ENCODE peak calls at places on chromosome 16, in ten cellular contexts. A is lower leg skin; J is AG04450; P is NCI-H2171 treated with DMSO at 0.1 percent for 48 hours; T is body of pancreas; W is NCI-H1092; E is globus pallidus; K is activated CD4-positive, alpha-beta T cell treated with anti-CD3 and anti-CD28 coated beads, Interleukin-2, amount 50 U/mL, for 1 hour; U is left ventricle myocardium inferior; X is midbrain. H is an unnamed sample.
A peak's percentile ranks its signal among the peaks of the same experiment; 100 is the strongest.

GRCh38 chr16:1983544-1984346 is at the start of gene GFER:
- DNase-seq in A (peak; percentile 96), J (peak; percentile 72), P (peak; percentile 74), T (peak; percentile 91), W (peak; percentile 82), E (peak; percentile 91), K (peak; percentile 51), U (peak; percentile 92), X (peak; percentile 89), H (peak; percentile 98)

GRCh38 chr16:5870886-5871715 is 773.5 kb upstream of the EEF2KMT start:
- DNase-seq in A (peak; percentile 29), J (no peak), P (no peak), T (no peak), W (no peak), E (no peak), K (no peak), U (no peak), X (no peak), H (no peak)

GRCh38 chr16:782263-782662 is 5.9 kb downstream of the RPUSD1 start:
- DNase-seq in A (no peak), J (no peak), P (peak; percentile 38), T (no peak), W (no peak), E (no peak), K (no peak), U (no peak), X (no peak), H (no peak)

GRCh38 chr16:1979271-1980025 is 1.8 kb downstream of the NOXO1 start:
- DNase-seq in A (no peak), J (no peak), P (peak; percentile 32), T (peak; percentile 87), W (no peak), E (no peak), K (peak; percentile 36), U (no peak), X (no peak), H (no peak)

GRCh38 chr16:49484454-49484853 is 110.8 kb downstream of the C16orf78 start:
- DNase-seq in A (peak; percentile 93), J (no peak), P (peak; percentile 28), T (peak; percentile 80), W (no peak), E (peak; percentile 38), K (no peak), U (peak; percentile 76), X (peak; percentile 41), H (peak; percentile 46)

GRCh38 chr16:1286492-1287094 is 22.8 kb upstream of the UBE2I start:
- DNase-seq in A (no peak), J (no peak), P (no peak), T (no peak), W (no peak), E (no peak), K (no peak), U (no peak), X (no peak), H (no peak)

GRCh38 chr16:2513405-2514332 is at the start of gene ATP6V0C:
- DNase-seq in A (peak; percentile 98), J (peak; percentile 53), P (peak; percentile 88), T (peak; percentile 96), W (peak; percentile 91), E (peak; percentile 89), K (peak; percentile 90), U (peak; percentile 93), X (peak; percentile 91), H (peak; percentile 94)

GRCh38 chr16:50562657-50563056 is 14.5 kb downstream of the NKD1 start:
- DNase-seq in A (no peak), J (no peak), P (no peak), T (no peak), W (no peak), E (no peak), K (no peak), U (no peak), X (no peak), H (no peak)

GRCh38 chr16:53504161-53504663 is 1.2 kb upstream of the AKTIP start:
- DNase-seq in A (peak; percentile 90), J (no peak), P (no peak), T (peak; percentile 57), W (peak; percentile 30), E (peak; percentile 71), K (peak; percentile 28), U (peak; percentile 58), X (peak; percentile 59), H (peak; percentile 35)

GRCh38 chr16:84115919-84116719 is 623 bp downstream of the MBTPS1 start:
- DNase-seq in A (peak; percentile 91), J (no peak), P (peak; percentile 74), T (peak; percentile 64), W (peak; percentile 9), E (no peak), K (peak; percentile 59), U (no peak), X (peak; percentile 57), H (peak; percentile 19)

GRCh38 chr16:252366-253337 is 18.0 kb downstream of the FAM234A start:
- DNase-seq in A (no peak), J (no peak), P (no peak), T (no peak), W (no peak), E (no peak), K (peak; percentile 10), U (no peak), X (no peak), H (no peak)

GRCh38 chr16:1990336-1991134 is 765 bp downstream of the SYNGR3 start:
- DNase-seq in A (no peak), J (no peak), P (peak; percentile 22), T (no peak), W (no peak), E (no peak), K (peak; percentile 32), U (no peak), X (no peak), H (no peak)

GRCh38 chr16:74107795-74108610 is 188.6 kb upstream of the PSMD7 start:
- DNase-seq in A (no peak), J (no peak), P (peak; percentile 5), T (peak; percentile 77), W (no peak), E (peak; percentile 2), K (peak; percentile 8), U (no peak), X (no peak), H (no peak)

GRCh38 chr16:57003439-57004386 is 14.4 kb downstream of the NLRC5 start:
- DNase-seq in A (peak; percentile 73), J (no peak), P (no peak), T (no peak), W (no peak), E (no peak), K (no peak), U (no peak), X (no peak), H (no peak)

GRCh38 chr16:74521691-74522090 is 85.2 kb downstream of the GLG1 start:
- DNase-seq in A (no peak), J (no peak), P (peak; percentile 26), T (no peak), W (no peak), E (peak; percentile 72), K (no peak), U (no peak), X (peak; percentile 55), H (peak; percentile 68)

GRCh38 chr16:19432429-19432828 is 14.7 kb downstream of the TMC5 start:
- DNase-seq in A (no peak), J (no peak), P (peak; percentile 32), T (peak; percentile 37), W (no peak), E (no peak), K (no peak), U (no peak), X (no peak), H (no peak)

GRCh38 chr16:29011112-29011511 is 26.3 kb downstream of the LAT start:
- DNase-seq in A (no peak), J (no peak), P (peak; percentile 11), T (no peak), W (no peak), E (no peak), K (no peak), U (no peak), X (no peak), H (no peak)

GRCh38 chr16:50559804-50560514 is 11.8 kb downstream of the NKD1 start:
- DNase-seq in A (no peak), J (no peak), P (no peak), T (no peak), W (no peak), E (peak; percentile 41), K (no peak), U (no peak), X (peak; percentile 10), H (no peak)

GRCh38 chr16:86733526-86734254 is 155.3 kb downstream of the FOXL1 start:
- DNase-seq in A (no peak), J (no peak), P (no peak), T (no peak), W (no peak), E (no peak), K (no peak), U (no peak), X (no peak), H (no peak)

GRCh38 chr16:21646721-21647561 is 5.5 kb downstream of the IGSF6 start:
- DNase-seq in A (no peak), J (no peak), P (no peak), T (no peak), W (no peak), E (no peak), K (peak; percentile 63), U (no peak), X (no peak), H (no peak)

GRCh38 chr16:56357291-56357764 is 68.0 kb downstream of the AMFR start:
- DNase-seq in A (peak; percentile 82), J (no peak), P (no peak), T (no peak), W (no peak), E (no peak), K (no peak), U (peak; percentile 7), X (no peak), H (peak; percentile 81)

GRCh38 chr16:56744996-56745640 is 15.2 kb downstream of the NUP93 start:
- DNase-seq in A (no peak), J (no peak), P (peak; percentile 30), T (no peak), W (no peak), E (no peak), K (no peak), U (no peak), X (no peak), H (no peak)

GRCh38 chr16:88541109-88541508 is 29.1 kb upstream of the ZC3H18 start:
- DNase-seq in A (no peak), J (no peak), P (no peak), T (no peak), W (no peak), E (no peak), K (no peak), U (no peak), X (no peak), H (no peak)

GRCh38 chr16:48523415-48524204 is 86.4 kb downstream of the N4BP1 start:
- DNase-seq in A (peak; percentile 79), J (no peak), P (no peak), T (no peak), W (no peak), E (no peak), K (no peak), U (no peak), X (no peak), H (no peak)

GRCh38 chr16:35134471-35134870 is 1675.1 kb downstream of the TP53TG3F start:
- DNase-seq in A (no peak), J (no peak), P (no peak), T (no peak), W (no peak), E (no peak), K (no peak), U (no peak), X (no peak), H (no peak)

GRCh38 chr16:3480901-3481695 is 14.2 kb downstream of the C16orf90 start:
- DNase-seq in A (no peak), J (no peak), P (no peak), T (no peak), W (no peak), E (no peak), K (no peak), U (no peak), X (no peak), H (no peak)

GRCh38 chr16:15829460-15829859 is 27.4 kb downstream of the MYH11 start:
- DNase-seq in A (peak; percentile 87), J (peak; percentile 44), P (no peak), T (no peak), W (no peak), E (peak; percentile 5), K (no peak), U (peak; percentile 52), X (no peak), H (peak; percentile 50)

GRCh38 chr16:203246-203645 is 23.0 kb downstream of the HBQ1 start:
- DNase-seq in A (no peak), J (no peak), P (no peak), T (no peak), W (no peak), E (no peak), K (no peak), U (no peak), X (no peak), H (no peak)